ENCODE peak calls at places on chromosome 22, in five cellular contexts. Y is HuH-7, W is GM12891, O is EH, E is T-cell. U is an unnamed sample.

GRCh38 chr22:39620924-39621690 is 50.6 kb downstream of the CACNA1I start:
- DNase-seq in W (no peak), Y (no peak), E (no peak), O (no peak), U (no peak)

GRCh38 chr22:47195156-47195675 is 432.8 kb downstream of the TBC1D22A start:
- DNase-seq in E (no peak), W (peak), O (no peak), Y (no peak), U (no peak)

GRCh38 chr22:42368379-42369249 is 63.6 kb downstream of the NFAM1 start:
- DNase-seq in O (no peak), E (peak), Y (no peak), W (no peak), U (no peak)

GRCh38 chr22:41697126-41697775 is 2.1 kb upstream of the MEI1 start:
- DNase-seq in O (peak), W (peak), Y (peak), E (peak), U (peak)

GRCh38 chr22:39176067-39176621 is 23.7 kb upstream of the CBX7 start:
- DNase-seq in Y (peak), W (no peak), E (no peak), O (peak), U (peak)

GRCh38 chr22:38068641-38069371 is 11.6 kb downstream of the PICK1 start:
- DNase-seq in Y (no peak), O (no peak), W (no peak), E (no peak), U (no peak)

GRCh38 chr22:38266120-38266519 is 6.7 kb downstream of the TMEM184B start:
- DNase-seq in W (no peak), E (no peak), Y (no peak), O (no peak), U (no peak)

GRCh38 chr22:43301866-43302265 is 41.3 kb downstream of the SCUBE1 start:
- DNase-seq in O (no peak), E (no peak), W (no peak), Y (no peak), U (no peak)

GRCh38 chr22:46432164-46433068 is 96.9 kb downstream of the TRMU start:
- DNase-seq in O (no peak), Y (no peak), E (peak), W (peak), U (no peak)

U was measured in A549.